ENCODE peak calls at places on chromosome 4, in seven cellular contexts. C is esophagus squamous epithelium, J is SK-N-SH, I is IMR-90, W is fibroblast of lung, E is left lung, P is body of pancreas. Z is an unnamed sample. For H3K9me3, the result is how much of the 10 kb centered on the place peaks cover.

GRCh38 chr4:146255874-146256273 is 41.5 kb downstream of the REELD1 start:
- DNase-seq in C (no peak), J (no peak), I (peak), W (peak), E (no peak), P (no peak), Z (no peak)

GRCh38 chr4:147950261-147950660 is 218.4 kb downstream of the ARHGAP10 start:
- DNase-seq in C (no peak), J (no peak), I (no peak), W (no peak), E (no peak), P (no peak), Z (no peak)

GRCh38 chr4:15832523-15833451 is 54.7 kb downstream of the CD38 start:
- DNase-seq in C (no peak), J (no peak), I (no peak), W (no peak), E (no peak), P (no peak), Z (no peak)

GRCh38 chr4:83552085-83552484 is 16.2 kb downstream of the GPAT3 start:
- DNase-seq in C (no peak), J (no peak), I (no peak), W (peak), E (no peak), P (no peak), Z (no peak)

GRCh38 chr4:116358633-116359222 is 726.6 kb downstream of the TRAM1L1 start:
- DNase-seq in C (no peak), J (peak), I (peak), W (peak), E (no peak), P (peak), Z (no peak)

GRCh38 chr4:64713256-64713840 is 304.1 kb upstream of the TECRL start:
- DNase-seq in C (no peak), J (peak), I (peak), W (peak), E (no peak), P (no peak), Z (no peak)

GRCh38 chr4:113998026-113998425 is 18.6 kb upstream of the ARSJ start:
- DNase-seq in C (no peak), J (no peak), I (no peak), W (no peak), E (peak), P (no peak), Z (no peak)

GRCh38 chr4:8721621-8722020 is 129.1 kb downstream of the CPZ start:
- DNase-seq in C (no peak), J (no peak), I (no peak), W (no peak), E (no peak), P (no peak), Z (no peak)

GRCh38 chr4:142202404-142203332 is 566.3 kb downstream of the IL15 start:
- DNase-seq in C (no peak), J (no peak), I (no peak), W (no peak), E (no peak), P (no peak), Z (no peak)

GRCh38 chr4:177369372-177369771 is 59.7 kb downstream of the NEIL3 start:
- DNase-seq in C (no peak), J (no peak), I (peak), W (peak), E (no peak), P (no peak), Z (no peak)

GRCh38 chr4:166675411-166675810 is 558.9 kb downstream of the SPOCK3 start:
- DNase-seq in C (no peak), J (no peak), I (no peak), W (peak), E (no peak), P (no peak), Z (no peak)

GRCh38 chr4:87360338-87360935 is 30.6 kb downstream of the HSD17B11 start:
- DNase-seq in C (no peak), J (no peak), I (no peak), W (no peak), E (no peak), P (no peak), Z (no peak)

GRCh38 chr4:166087569-166087968 is 214.5 kb downstream of the TLL1 start:
- DNase-seq in C (no peak), J (no peak), I (no peak), W (no peak), E (peak), P (peak), Z (no peak)

GRCh38 chr4:107794001-107794400 is 30.7 kb upstream of the SGMS2 start:
- DNase-seq in C (no peak), J (no peak), I (no peak), W (no peak), E (no peak), P (no peak), Z (no peak)

GRCh38 chr4:20317424-20317985 is 65.8 kb downstream of the SLIT2 start:
- DNase-seq in C (no peak), J (no peak), I (no peak), W (peak), E (no peak), P (no peak), Z (no peak)

GRCh38 chr4:23770011-23770410 is 119.8 kb downstream of the PPARGC1A start:
- DNase-seq in C (no peak), J (no peak), I (peak), W (peak), E (no peak), P (no peak), Z (no peak)

GRCh38 chr4:164847967-164848649 is 28.9 kb upstream of the APELA start:
- DNase-seq in C (no peak), J (no peak), I (no peak), W (no peak), E (no peak), P (no peak), Z (no peak)

GRCh38 chr4:176709417-176709816 is 83.3 kb downstream of the VEGFC start:
- DNase-seq in C (no peak), J (no peak), I (no peak), W (peak), E (no peak), P (no peak), Z (no peak)

GRCh38 chr4:165478260-165478659 is 99.5 kb downstream of the CPE start:
- DNase-seq in C (no peak), J (no peak), I (no peak), W (no peak), E (no peak), P (no peak), Z (no peak)

GRCh38 chr4:53932784-53933183 is 131.6 kb downstream of the CHIC2 start:
- DNase-seq in C (no peak), J (no peak), I (peak), W (peak), E (no peak), P (no peak), Z (no peak)

GRCh38 chr4:156778093-156778492 is 193.5 kb downstream of the PDGFC start:
- DNase-seq in C (no peak), J (no peak), I (peak), W (peak), E (no peak), P (no peak), Z (no peak)

GRCh38 chr4:64584981-64585557 is 175.8 kb upstream of the TECRL start:
- DNase-seq in C (no peak), J (peak), I (peak), W (peak), E (no peak), P (peak), Z (no peak)

GRCh38 chr4:77817304-77818076 is 1.7 kb downstream of the CNOT6L start:
- DNase-seq in C (no peak), J (no peak), I (no peak), W (peak), E (no peak), P (peak), Z (no peak)
- H3K27ac ChIP-seq in C (peak), J (peak), I (peak), W (peak), E (peak), P (peak), Z (peak)

GRCh38 chr4:185587065-185587443 is 51.7 kb upstream of the PDLIM3 start:
- DNase-seq in C (no peak), J (no peak), I (no peak), W (no peak), E (no peak), P (no peak), Z (no peak)
- H3K4me3 ChIP-seq in C (no peak), J (no peak), I (no peak), W (no peak), E (no peak), P (no peak), Z (no peak)

GRCh38 chr4:12126476-12126875 is 697.8 kb upstream of the HS3ST1 start:
- DNase-seq in C (no peak), J (no peak), I (no peak), W (no peak), E (no peak), P (no peak), Z (no peak)
- H3K9me3 ChIP-seq in C (under half), J (under half), I (under half), W (under half), E (under half), P (under half), Z (under half)

DNA sequence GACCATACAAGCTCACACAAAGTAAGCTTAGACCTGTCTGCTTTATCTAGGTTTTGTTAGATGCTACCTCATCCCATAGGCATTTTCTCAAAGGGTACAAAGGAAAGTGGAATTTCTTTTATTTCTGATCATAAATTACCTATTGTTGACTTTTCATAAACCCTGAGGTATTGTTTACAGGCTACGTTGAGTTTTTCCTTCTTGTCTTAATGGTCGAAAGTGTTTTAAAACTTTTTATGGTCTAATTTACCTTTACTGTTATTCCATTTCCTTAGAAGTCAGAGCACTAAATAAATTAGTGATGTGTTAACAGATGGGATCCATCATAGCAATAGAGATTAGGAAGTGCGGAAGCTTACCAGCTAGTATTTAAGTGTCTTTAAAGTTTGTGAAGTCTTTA is 159.2 kb upstream of the GABRA2 start:
- DNase-seq in C (no peak), J (no peak), I (no peak), W (no peak), E (no peak), P (no peak), Z (no peak)
- H3K27ac ChIP-seq in C (no peak), J (no peak), I (no peak), W (no peak), E (no peak), P (no peak), Z (no peak)